ENCODE peak calls at places on chromosomes 16 and 17, in four cellular contexts. O is islet precursor cell, P is C1 segment of cervical spinal cord, B is germinal center. Z is an unnamed sample.

GRCh38 chr16:89505204-89506112 is 2.7 kb upstream of the SPG7 start:
- DNase-seq in O (no peak), P (peak), B (peak), Z (peak)

GRCh38 chr16:50602126-50602525 is 53.9 kb downstream of the NKD1 start:
- DNase-seq in O (no peak), P (no peak), B (no peak), Z (no peak)

GRCh38 chr17:40538019-40538935 is 27.0 kb downstream of the CCR7 start:
- DNase-seq in O (peak), P (peak), B (no peak), Z (no peak)

GRCh38 chr17:47179141-47179540 is 10.0 kb downstream of the CDC27 start:
- DNase-seq in O (no peak), P (no peak), B (no peak), Z (no peak)

GRCh38 chr17:38402897-38403296 is 25.4 kb upstream of the ARHGAP23 start:
- DNase-seq in O (no peak), P (no peak), B (no peak), Z (no peak)

GRCh38 chr17:51643702-51644490 is 383.6 kb downstream of the UTP18 start:
- DNase-seq in O (peak), P (no peak), B (no peak), Z (no peak)

GRCh38 chr16:47711809-47712208 is 250.7 kb downstream of the PHKB start:
- DNase-seq in O (no peak), P (no peak), B (no peak), Z (no peak)

GRCh38 chr17:10523043-10523442 is 4.7 kb upstream of the MYH1 start:
- DNase-seq in O (no peak), P (no peak), B (no peak), Z (no peak)

GRCh38 chr17:31533546-31534155 is 142.2 kb downstream of the RAB11FIP4 start:
- DNase-seq in O (peak), P (no peak), B (peak), Z (peak)

GRCh38 chr17:17921192-17922082 is 50.8 kb downstream of the TOM1L2 start:
- DNase-seq in O (peak), P (peak), B (no peak), Z (no peak)

GRCh38 chr16:53159781-53160436 is 105.1 kb downstream of the CHD9 start:
- DNase-seq in O (no peak), P (no peak), B (peak), Z (peak)

GRCh38 chr17:47238321-47239010 is 15.2 kb upstream of the ITGB3 start:
- DNase-seq in O (no peak), P (no peak), B (no peak), Z (no peak)

GRCh38 chr16:66247516-66248089 is 118.9 kb upstream of the CDH5 start:
- DNase-seq in O (no peak), P (no peak), B (no peak), Z (no peak)

GRCh38 chr16:79114759-79115158 is 485.8 kb downstream of the MAF start:
- DNase-seq in O (peak), P (no peak), B (no peak), Z (no peak)

GRCh38 chr16:3145660-3146059 is 10.8 kb downstream of the ZNF213 start:
- DNase-seq in O (no peak), P (no peak), B (no peak), Z (no peak)